ENCODE peak calls at places on chromosomes 6 and 20, in five cellular contexts. X, V, J, Q and P are unnamed samples.

GRCh38 chr6:105041880-105042279 is 85.0 kb downstream of the LIN28B start:
- DNase-seq in X (no peak), V (no peak), J (no peak), Q (peak), P (no peak)

GRCh38 chr20:25058797-25059486 is 1.0 kb upstream of the ACSS1 start:
- DNase-seq in X (peak), V (peak), J (peak), Q (no peak), P (peak)

GRCh38 chr20:48684501-48685041 is 143.2 kb downstream of the PREX1 start:
- DNase-seq in X (no peak), V (peak), J (no peak), Q (no peak), P (no peak)

GRCh38 chr20:25291432-25292133 is 43.7 kb downstream of the PYGB start:
- DNase-seq in X (no peak), V (no peak), J (no peak), Q (no peak), P (no peak)

GRCh38 chr6:38185244-38185643 is 365.7 kb downstream of the ZFAND3 start:
- DNase-seq in X (no peak), V (no peak), J (no peak), Q (no peak), P (no peak)

GRCh38 chr6:10425973-10426780 is 11.3 kb upstream of the TFAP2A start:
- DNase-seq in X (peak), V (peak), J (peak), Q (peak), P (peak)

GRCh38 chr6:135226537-135226936 is 45.4 kb downstream of the MYB start:
- DNase-seq in X (no peak), V (no peak), J (no peak), Q (no peak), P (no peak)

GRCh38 chr6:38955876-38956275 is 92.7 kb upstream of the GLP1R start:
- DNase-seq in X (no peak), V (no peak), J (no peak), Q (no peak), P (no peak)

GRCh38 chr20:50537546-50538201 is 27.5 kb downstream of the PTPN1 start:
- DNase-seq in X (no peak), V (no peak), J (no peak), Q (no peak), P (no peak)

GRCh38 chr6:15907914-15908518 is 220.9 kb upstream of the MYLIP start:
- DNase-seq in X (no peak), V (peak), J (no peak), Q (no peak), P (no peak)

GRCh38 chr20:57589123-57589727 is 28.3 kb downstream of the PCK1 start:
- DNase-seq in X (no peak), V (no peak), J (no peak), Q (no peak), P (no peak)

GRCh38 chr6:79984261-79984660 is 20.2 kb upstream of the TTK start:
- DNase-seq in X (peak), V (no peak), J (peak), Q (peak), P (no peak)

GRCh38 chr6:34462561-34462971 is 3.3 kb upstream of the PACSIN1 start:
- DNase-seq in X (peak), V (peak), J (peak), Q (no peak), P (no peak)

GRCh38 chr6:63565727-63566625 is 6.3 kb upstream of the LOC128125822 start:
- DNase-seq in X (peak), V (no peak), J (no peak), Q (peak), P (no peak)

GRCh38 chr20:8656335-8656734 is 412.6 kb upstream of the PLCB4 start:
- DNase-seq in X (peak), V (no peak), J (peak), Q (peak), P (no peak)

GRCh38 chr20:37295001-37295400 is 5.5 kb downstream of the MANBAL start:
- DNase-seq in X (peak), V (no peak), J (peak), Q (peak), P (no peak)

GRCh38 chr6:18562726-18563125 is 175.6 kb downstream of the RNF144B start:
- DNase-seq in X (no peak), V (no peak), J (no peak), Q (no peak), P (no peak)

GRCh38 chr6:160783741-160784140 is 81.7 kb downstream of the PLG start:
- DNase-seq in X (no peak), V (no peak), J (no peak), Q (no peak), P (no peak)

GRCh38 chr6:145689529-145689928 is 45.8 kb downstream of the EPM2A start:
- DNase-seq in X (no peak), V (no peak), J (no peak), Q (no peak), P (no peak)

GRCh38 chr20:1062334-1063015 is 55.9 kb upstream of the PSMF1 start:
- DNase-seq in X (no peak), V (peak), J (no peak), Q (no peak), P (no peak)

GRCh38 chr6:2111162-2111677 is 134.2 kb downstream of the GMDS start:
- DNase-seq in X (peak), V (no peak), J (peak), Q (peak), P (no peak)

GRCh38 chr6:140379919-140380318 is 1005.5 kb upstream of the CITED2 start:
- DNase-seq in X (no peak), V (no peak), J (peak), Q (peak), P (no peak)

GRCh38 chr6:45605971-45606370 is 228.2 kb upstream of the SUPT3H start:
- DNase-seq in X (peak), V (no peak), J (no peak), Q (no peak), P (no peak)

GRCh38 chr20:15673206-15673605 is 900.0 kb downstream of the KIF16B start:
- DNase-seq in X (peak), V (no peak), J (peak), Q (peak), P (no peak)

GRCh38 chr6:123925360-123925759 is 121.7 kb downstream of the NKAIN2 start:
- DNase-seq in X (no peak), V (no peak), J (no peak), Q (peak), P (no peak)

GRCh38 chr6:23174781-23175361 is 605.5 kb downstream of the HDGFL1 start:
- DNase-seq in X (peak), V (no peak), J (peak), Q (peak), P (no peak)

DNA sequence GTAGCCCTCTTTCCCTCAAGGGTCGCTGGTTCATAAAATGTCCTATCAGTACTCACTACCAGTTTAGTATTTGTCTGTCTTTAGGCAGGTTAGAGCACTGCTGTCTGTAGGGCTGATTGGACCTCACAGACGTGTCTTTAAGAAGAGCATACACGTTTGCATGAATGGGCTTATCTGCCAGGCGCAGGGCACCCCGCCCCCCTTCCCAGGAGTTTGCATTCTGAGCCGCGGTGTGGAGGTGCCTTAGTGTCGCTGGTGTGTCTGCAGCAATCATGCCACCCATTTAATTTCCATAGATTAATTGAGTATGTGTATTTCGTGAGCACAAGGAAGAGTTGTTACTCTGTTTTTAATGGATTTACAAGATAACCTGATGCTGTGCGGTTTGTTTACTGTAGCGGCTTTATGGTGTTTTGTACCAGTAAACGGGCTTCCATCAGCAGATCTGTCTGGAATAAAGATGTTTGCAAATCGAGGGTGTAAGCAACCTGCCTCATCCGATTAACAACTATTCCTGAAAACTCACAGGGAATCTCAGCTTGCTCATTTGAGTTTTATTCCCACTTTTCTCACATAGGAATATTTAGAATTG is 107.7 kb downstream of the ZDHHC14 start:
- DNase-seq in X (no peak), V (no peak), J (no peak), Q (no peak), P (no peak)
- H3K4me3 ChIP-seq in X (no peak), V (no peak), J (no peak), Q (no peak), P (no peak)

DNA sequence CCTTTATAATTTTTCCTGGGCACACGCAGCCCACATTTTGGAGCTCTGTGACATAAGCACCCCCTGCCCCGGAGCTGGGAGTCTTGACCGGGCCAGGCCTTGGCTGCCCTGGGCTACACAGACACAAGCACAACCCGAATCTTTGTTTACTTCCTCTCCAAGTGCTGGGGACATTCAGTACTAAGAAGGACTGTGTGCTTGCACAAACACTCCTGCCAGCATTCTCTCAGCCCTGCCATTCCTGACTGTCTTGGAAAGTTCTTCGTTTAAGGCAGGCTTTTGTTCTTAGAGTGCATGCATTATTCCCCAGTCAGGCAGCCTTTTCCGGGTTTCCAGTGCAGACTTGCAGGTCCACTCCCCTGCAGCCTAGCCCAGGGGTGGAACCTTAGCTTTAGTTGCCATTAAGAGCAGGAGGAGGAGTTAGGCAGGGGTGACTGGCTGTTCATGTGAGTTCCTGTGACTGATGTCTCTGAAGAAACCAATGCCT is 28.6 kb downstream of the FOXO3 start:
- DNase-seq in X (peak), V (peak), J (peak), Q (peak), P (peak)
- H3K4me3 ChIP-seq in X (no peak), V (peak), J (peak), Q (peak), P (no peak)

DNA sequence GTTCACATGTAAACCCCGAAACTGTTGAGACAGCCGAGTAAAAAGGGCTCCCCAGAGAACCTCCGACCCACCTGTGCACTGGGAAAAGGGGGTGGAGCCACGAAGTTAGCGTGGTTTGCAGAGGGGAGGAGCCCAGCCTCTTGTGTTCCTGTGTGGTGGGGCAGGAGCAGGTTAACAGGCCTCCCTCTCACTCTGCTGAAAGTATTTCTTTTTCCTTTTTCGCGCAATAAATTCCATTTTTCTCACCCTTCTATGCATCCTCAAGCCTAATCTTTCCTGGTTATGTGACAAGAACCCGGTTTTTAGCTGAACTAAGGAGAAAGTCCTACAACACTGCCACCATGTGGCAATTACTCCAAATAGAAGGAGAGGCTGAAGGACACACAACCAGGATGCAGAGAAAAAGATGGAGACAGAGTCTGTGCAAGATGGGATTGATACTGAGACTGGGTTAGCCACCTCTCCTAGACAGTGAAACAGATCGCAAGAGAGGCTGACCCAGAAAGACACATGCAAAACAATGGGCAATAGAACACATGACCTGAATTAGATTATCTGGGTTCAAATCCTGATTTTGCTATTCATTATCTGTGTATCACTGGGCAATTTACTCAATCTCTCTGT is 168.7 kb upstream of the PRSS16 start:
- DNase-seq in X (peak), V (peak), J (peak), Q (peak), P (peak)
- H3K4me3 ChIP-seq in X (peak), V (peak), J (peak), Q (no peak), P (peak)

GRCh38 chr6:25014375-25014774 is 78.6 kb upstream of the RIPOR2 start:
- DNase-seq in X (no peak), V (no peak), J (peak), Q (no peak), P (no peak)
- H3K4me3 ChIP-seq in X (no peak), V (no peak), J (no peak), Q (no peak), P (no peak)

GRCh38 chr6:133432021-133432989 is 191.1 kb downstream of the EYA4 start:
- DNase-seq in X (no peak), V (no peak), J (no peak), Q (no peak), P (no peak)
- H3K4me3 ChIP-seq in X (no peak), V (no peak), J (no peak), Q (no peak), P (no peak)

GRCh38 chr20:52191132-52191435 is 495 bp downstream of the ZFP64 start:
- DNase-seq in X (no peak), V (no peak), J (no peak), Q (no peak), P (peak)
- H3K4me3 ChIP-seq in X (peak), V (peak), J (peak), Q (peak), P (peak)